ENCODE peak calls at places on chromosomes 12 and 14, in five cellular contexts. T is PC-9, U is IMR-90, Y is A549, O is right cardiac atrium. G is an unnamed sample.

GRCh38 chr12:122888232-122888752 is 7.6 kb downstream of the VPS37B start:
- DNase-seq in T (peak; percentile 98), U (peak; percentile 69), Y (peak; percentile 84), O (peak; percentile 61), G (no peak)

GRCh38 chr14:98623806-98624430 is 648.1 kb downstream of the BCL11B start:
- DNase-seq in T (no peak), U (no peak), Y (no peak), O (no peak), G (no peak)

GRCh38 chr12:50676761-50677160 is 87.1 kb upstream of the ATF1 start:
- DNase-seq in T (no peak), U (no peak), Y (no peak), O (no peak), G (no peak)

GRCh38 chr12:104790296-104791125 is 167.6 kb downstream of the SLC41A2 start:
- DNase-seq in T (no peak), U (peak; percentile 3), Y (peak; percentile 45), O (peak; percentile 80), G (no peak)

GRCh38 chr12:91276529-91276928 is 93.9 kb upstream of the DCN start:
- DNase-seq in T (no peak), U (peak; percentile 41), Y (no peak), O (no peak), G (no peak)

GRCh38 chr14:43361766-43362165 is 1145.3 kb downstream of the FSCB start:
- DNase-seq in T (no peak), U (no peak), Y (no peak), O (no peak), G (no peak)

GRCh38 chr12:20448781-20449180 is 80.4 kb downstream of the PDE3A start:
- DNase-seq in T (no peak), U (no peak), Y (no peak), O (no peak), G (no peak)

GRCh38 chr12:26810330-26810729 is 22.7 kb downstream of the ITPR2 start:
- DNase-seq in T (no peak), U (peak; percentile 87), Y (no peak), O (peak; percentile 90), G (no peak)

GRCh38 chr12:31020385-31021166 is 53.1 kb upstream of the DDX11 start:
- DNase-seq in T (no peak), U (no peak), Y (no peak), O (no peak), G (no peak)

GRCh38 chr14:100547633-100548294 is 39.5 kb downstream of the BEGAIN start:
- DNase-seq in T (peak; percentile 44), U (peak; percentile 21), Y (no peak), O (peak; percentile 84), G (no peak)

GRCh38 chr12:105348561-105348960 is 18.1 kb downstream of the C12orf75 start:
- DNase-seq in T (no peak), U (no peak), Y (no peak), O (no peak), G (no peak)

GRCh38 chr12:105659355-105660075 is 329.0 kb downstream of the C12orf75 start:
- DNase-seq in T (peak; percentile 64), U (no peak), Y (no peak), O (peak; percentile 82), G (no peak)

GRCh38 chr14:69137456-69138188 is 15.3 kb downstream of the DCAF5 start:
- DNase-seq in T (no peak), U (peak; percentile 37), Y (no peak), O (no peak), G (no peak)

GRCh38 chr12:53219116-53219955 is 12.3 kb upstream of the ITGB7 start:
- DNase-seq in T (no peak), U (peak; percentile 66), Y (peak; percentile 51), O (peak; percentile 83), G (no peak)

GRCh38 chr12:129753596-129753995 is 150.2 kb downstream of the TMEM132D start:
- DNase-seq in T (no peak), U (no peak), Y (no peak), O (no peak), G (no peak)

GRCh38 chr12:54017845-54018607 is 9.2 kb downstream of the HOXC8 start:
- DNase-seq in T (peak; percentile 54), U (peak; percentile 33), Y (peak; percentile 93), O (peak; percentile 90), G (no peak)

GRCh38 chr14:103910262-103910935 is 17.9 kb upstream of the TDRD9 start:
- DNase-seq in T (peak; percentile 84), U (peak; percentile 66), Y (peak; percentile 82), O (peak; percentile 89), G (peak; percentile 49)

GRCh38 chr14:68979722-68980552 is 835 bp upstream of the ACTN1 start:
- DNase-seq in T (peak; percentile 70), U (peak; percentile 63), Y (peak; percentile 36), O (peak; percentile 88), G (no peak)

GRCh38 chr14:67583711-67584644 is 16.1 kb downstream of the PIGH start:
- DNase-seq in T (peak; percentile 42), U (peak; percentile 52), Y (peak; percentile 56), O (no peak), G (no peak)

GRCh38 chr12:131061041-131061806 is 107.5 kb downstream of the ADGRD1 start:
- DNase-seq in T (no peak), U (no peak), Y (no peak), O (peak; percentile 33), G (no peak)

GRCh38 chr12:4379410-4379809 is at the start of gene FGF23:
- DNase-seq in T (no peak), U (peak; percentile 41), Y (no peak), O (peak; percentile 57), G (peak; percentile 2)

GRCh38 chr14:68487805-68488590 is 304.9 kb downstream of the ZFP36L1 start:
- DNase-seq in T (peak; percentile 61), U (peak; percentile 56), Y (peak; percentile 66), O (no peak), G (no peak)

GRCh38 chr12:39329015-39329414 is 113.9 kb downstream of the KIF21A start:
- DNase-seq in T (no peak), U (no peak), Y (no peak), O (no peak), G (no peak)

GRCh38 chr12:49093746-49094103 is 876 bp downstream of the DHH start:
- DNase-seq in T (no peak), U (no peak), Y (no peak), O (peak; percentile 76), G (no peak)

GRCh38 chr12:11801643-11802042 is 152.2 kb downstream of the ETV6 start:
- DNase-seq in T (no peak), U (no peak), Y (no peak), O (no peak), G (no peak)

GRCh38 chr14:70909788-70910614 is 2.7 kb downstream of the PCNX1 start:
- DNase-seq in T (no peak), U (no peak), Y (no peak), O (no peak), G (no peak)

GRCh38 chr12:48973992-48974673 is 2.6 kb upstream of the WNT10B start:
- DNase-seq in T (no peak), U (peak; percentile 54), Y (peak; percentile 56), O (peak; percentile 92), G (no peak)

GRCh38 chr12:98352218-98352811 is 163.1 kb upstream of the TMPO start:
- DNase-seq in T (peak; percentile 67), U (peak; percentile 91), Y (peak; percentile 85), O (no peak), G (peak; percentile 43)

GRCh38 chr12:27974735-27975221 is 2.2 kb upstream of the PTHLH start:
- DNase-seq in T (no peak), U (no peak), Y (no peak), O (peak; percentile 39), G (no peak)
- H3K4me3 ChIP-seq in T (peak overlapping the region; percentile 51), U (peak overlapping the region; percentile 28), Y (peak overlapping the region; percentile 37), O (no peak overlapping the region), G (peak overlapping the region; percentile 35)

DNA sequence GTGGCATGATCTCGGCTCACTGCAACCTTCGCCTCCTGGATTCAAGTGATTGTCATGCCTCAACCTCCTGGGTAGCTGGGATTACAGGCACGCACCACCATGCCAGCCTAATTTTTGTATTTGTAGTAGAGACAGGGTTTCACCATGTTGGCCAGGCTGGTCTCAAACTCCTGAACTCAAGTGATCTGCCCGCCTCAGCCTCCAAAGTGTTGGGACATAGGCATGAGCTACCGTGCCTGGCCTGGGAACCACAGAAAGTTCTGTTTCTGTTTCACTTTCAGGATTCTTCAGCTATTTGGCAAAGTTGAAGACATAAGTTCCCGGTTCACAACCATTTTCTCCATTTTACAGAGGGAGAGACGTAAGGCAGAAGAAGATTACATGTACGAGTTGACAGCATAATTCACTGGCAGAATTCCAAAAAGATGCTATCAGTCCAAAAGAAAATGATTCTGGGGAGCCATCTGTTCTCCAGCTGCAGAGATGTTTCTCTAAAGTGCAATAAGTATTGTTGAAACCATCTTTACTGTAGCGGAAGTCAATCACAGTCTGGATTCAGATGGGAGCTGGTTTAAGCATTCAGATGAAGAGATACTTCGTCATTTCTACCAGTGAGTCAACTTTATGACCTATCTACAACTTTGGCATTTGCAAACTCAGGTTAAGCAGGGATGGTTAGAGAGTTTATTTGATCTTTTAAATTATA is 8.1 kb upstream of the RNF34 start:
- DNase-seq in T (no peak), U (peak; percentile 61), Y (no peak), O (peak; percentile 63), G (peak; percentile 74)
- H3K4me3 ChIP-seq in T (no peak overlapping the region), U (no peak overlapping the region), Y (no peak overlapping the region), O (peak overlapping the region; percentile 40), G (peak overlapping the region; percentile 24)

GRCh38 chr12:120230974-120231315 is 30.0 kb upstream of the RPLP0 start:
- DNase-seq in T (no peak), U (no peak), Y (no peak), O (no peak), G (no peak)
- H3K4me3 ChIP-seq in T (peak overlapping the region; percentile 49), U (no peak overlapping the region), Y (peak overlapping the region; percentile 25), O (no peak overlapping the region), G (peak overlapping the region; percentile 30)

DNA sequence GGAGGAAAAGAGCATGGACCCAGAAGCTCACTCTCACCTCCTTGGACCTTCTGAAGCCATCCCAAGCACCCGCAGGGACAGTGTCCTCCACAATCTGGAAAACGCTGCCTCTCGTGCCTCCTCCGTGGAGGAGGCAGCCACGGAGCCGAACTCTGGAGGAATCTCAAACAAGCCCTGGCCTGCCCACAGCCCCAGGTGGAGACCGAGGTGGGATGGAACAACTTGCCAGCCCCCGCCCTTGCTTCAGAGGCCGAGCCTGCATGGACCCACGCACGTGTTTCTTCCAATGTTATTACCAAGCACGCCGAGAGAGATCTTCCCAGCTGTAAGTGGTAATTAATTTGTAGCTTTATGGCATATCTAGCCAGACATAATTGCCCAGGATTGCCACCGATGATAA is 61.3 kb downstream of the SCARB1 start:
- DNase-seq in T (no peak), U (no peak), Y (no peak), O (no peak), G (no peak)
- H3K4me3 ChIP-seq in T (no peak overlapping the region), U (no peak overlapping the region), Y (no peak overlapping the region), O (no peak overlapping the region), G (no peak overlapping the region)

GRCh38 chr12:21539797-21540196 is 13.7 kb downstream of the SPX start:
- DNase-seq in T (no peak), U (no peak), Y (no peak), O (no peak), G (no peak)
- H3K4me3 ChIP-seq in T (no peak overlapping the region), U (no peak overlapping the region), Y (no peak overlapping the region), O (no peak overlapping the region), G (no peak overlapping the region)

DNA sequence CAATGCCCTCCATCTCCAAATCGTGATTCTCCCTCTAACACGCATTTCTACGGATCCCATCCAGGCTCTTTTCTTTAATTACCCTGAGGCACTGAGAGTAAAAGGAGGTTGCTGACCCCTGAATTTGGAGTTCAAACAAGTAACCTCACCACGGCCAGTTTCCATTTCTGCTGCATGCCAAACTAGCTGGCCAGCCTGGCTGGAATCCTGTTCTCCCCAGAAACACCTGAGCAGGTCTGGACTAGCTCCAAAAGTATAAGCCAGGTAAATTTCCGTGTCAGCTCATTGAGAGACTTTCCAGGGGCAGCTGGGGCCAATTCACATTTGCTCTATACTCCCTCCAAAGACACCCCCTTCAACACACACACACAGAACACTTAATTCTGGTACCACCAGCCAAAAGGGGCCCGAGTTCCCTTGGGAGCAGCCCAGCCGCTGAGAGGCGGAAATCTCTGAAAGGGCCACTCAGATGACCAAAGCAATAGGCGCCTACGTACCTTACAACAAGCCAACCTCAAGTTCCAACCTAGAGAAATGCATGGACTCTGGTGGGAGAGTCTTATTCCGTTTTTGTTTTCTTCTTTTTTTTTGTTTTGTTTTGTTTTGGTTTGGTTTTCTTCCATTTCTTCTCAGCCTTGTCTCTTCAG is 131.4 kb downstream of the NDUFA12 start:
- DNase-seq in T (peak; percentile 49), U (no peak), Y (no peak), O (no peak), G (no peak)
- H3K4me3 ChIP-seq in T (no peak overlapping the region), U (no peak overlapping the region), Y (no peak overlapping the region), O (no peak overlapping the region), G (no peak overlapping the region)

G was measured in HFF-Myc.